ENCODE peak calls at places on chromosome 9, in seven cellular contexts. One of them, this sample, is unnamed.

GRCh38 chr9:108569624-108570023 is 286.2 kb downstream of the ACTL7B start:
- DNase-seq in GM23338: no peak
- DNase-seq in GM23248: peak; percentile 92
- DNase-seq in Caco-2: no peak
- DNase-seq in psoas muscle: no peak
- DNase-seq in tibial artery: no peak
- DNase-seq in body of pancreas: no peak
- DNase-seq in this sample: no peak

GRCh38 chr9:8338742-8339425 is 539.3 kb upstream of the DMAC1 start:
- DNase-seq in GM23338: no peak
- DNase-seq in GM23248: no peak
- DNase-seq in Caco-2: no peak
- DNase-seq in psoas muscle: no peak
- DNase-seq in tibial artery: no peak
- DNase-seq in body of pancreas: no peak
- DNase-seq in this sample: no peak

GRCh38 chr9:118650407-118650806 is 718.8 kb downstream of the BRINP1 start:
- DNase-seq in GM23338: no peak
- DNase-seq in GM23248: no peak
- DNase-seq in Caco-2: no peak
- DNase-seq in psoas muscle: no peak
- DNase-seq in tibial artery: no peak
- DNase-seq in body of pancreas: no peak
- DNase-seq in this sample: no peak

GRCh38 chr9:32456564-32456963 is 69.4 kb downstream of the RIGI start:
- DNase-seq in GM23338: no peak
- DNase-seq in GM23248: no peak
- DNase-seq in Caco-2: peak; percentile 41
- DNase-seq in psoas muscle: no peak
- DNase-seq in tibial artery: no peak
- DNase-seq in body of pancreas: no peak
- DNase-seq in this sample: no peak

GRCh38 chr9:97057651-97058050 is 18.7 kb upstream of the CTSV start:
- DNase-seq in GM23338: peak; percentile 29
- DNase-seq in GM23248: no peak
- DNase-seq in Caco-2: no peak
- DNase-seq in psoas muscle: no peak
- DNase-seq in tibial artery: no peak
- DNase-seq in body of pancreas: no peak
- DNase-seq in this sample: no peak

GRCh38 chr9:37029776-37030590 is 4.1 kb downstream of the PAX5 start:
- DNase-seq in GM23338: peak; percentile 68
- DNase-seq in GM23248: peak; percentile 29
- DNase-seq in Caco-2: no peak
- DNase-seq in psoas muscle: peak; percentile 49
- DNase-seq in tibial artery: no peak
- DNase-seq in body of pancreas: no peak
- DNase-seq in this sample: no peak

GRCh38 chr9:129828969-129829368 is 5.0 kb upstream of the TOR1A start:
- DNase-seq in GM23338: no peak
- DNase-seq in GM23248: no peak
- DNase-seq in Caco-2: no peak
- DNase-seq in psoas muscle: no peak
- DNase-seq in tibial artery: no peak
- DNase-seq in body of pancreas: no peak
- DNase-seq in this sample: no peak

GRCh38 chr9:99172129-99173091 is 49.3 kb downstream of the ALG2 start:
- DNase-seq in GM23338: no peak
- DNase-seq in GM23248: no peak
- DNase-seq in Caco-2: peak; percentile 56
- DNase-seq in psoas muscle: no peak
- DNase-seq in tibial artery: no peak
- DNase-seq in body of pancreas: no peak
- DNase-seq in this sample: no peak

GRCh38 chr9:109910616-109911568 is 130.9 kb downstream of the PALM2AKAP2 start:
- DNase-seq in GM23338: no peak
- DNase-seq in GM23248: peak; percentile 86
- DNase-seq in Caco-2: no peak
- DNase-seq in psoas muscle: no peak
- DNase-seq in tibial artery: no peak
- DNase-seq in body of pancreas: no peak
- DNase-seq in this sample: no peak

GRCh38 chr9:14433841-14434511 is 120.0 kb upstream of the NFIB start:
- DNase-seq in GM23338: peak; percentile 39
- DNase-seq in GM23248: peak; percentile 72
- DNase-seq in Caco-2: no peak
- DNase-seq in psoas muscle: no peak
- DNase-seq in tibial artery: no peak
- DNase-seq in body of pancreas: peak; percentile 22
- DNase-seq in this sample: no peak

GRCh38 chr9:126456802-126457547 is 130.3 kb downstream of the MVB12B start:
- DNase-seq in GM23338: no peak
- DNase-seq in GM23248: no peak
- DNase-seq in Caco-2: no peak
- DNase-seq in psoas muscle: no peak
- DNase-seq in tibial artery: peak; percentile 46
- DNase-seq in body of pancreas: peak; percentile 2
- DNase-seq in this sample: no peak

GRCh38 chr9:127505396-127506116 is 54.2 kb downstream of the LRSAM1 start:
- DNase-seq in GM23338: peak; percentile 81
- DNase-seq in GM23248: peak; percentile 68
- DNase-seq in Caco-2: peak; percentile 67
- DNase-seq in psoas muscle: no peak
- DNase-seq in tibial artery: peak; percentile 74
- DNase-seq in body of pancreas: no peak
- DNase-seq in this sample: no peak

GRCh38 chr9:33752130-33752637 is 43.2 kb upstream of the PRSS3 start:
- DNase-seq in GM23338: no peak
- DNase-seq in GM23248: no peak
- DNase-seq in Caco-2: peak; percentile 55
- DNase-seq in psoas muscle: no peak
- DNase-seq in tibial artery: no peak
- DNase-seq in body of pancreas: no peak
- DNase-seq in this sample: no peak

GRCh38 chr9:20990867-20991266 is 40.6 kb downstream of the HACD4 start:
- DNase-seq in GM23338: no peak
- DNase-seq in GM23248: no peak
- DNase-seq in Caco-2: no peak
- DNase-seq in psoas muscle: peak; percentile 38
- DNase-seq in tibial artery: no peak
- DNase-seq in body of pancreas: no peak
- DNase-seq in this sample: peak; percentile 40

GRCh38 chr9:23774266-23774665 is 51.8 kb downstream of the ELAVL2 start:
- DNase-seq in GM23338: no peak
- DNase-seq in GM23248: peak; percentile 20
- DNase-seq in Caco-2: no peak
- DNase-seq in psoas muscle: no peak
- DNase-seq in tibial artery: no peak
- DNase-seq in body of pancreas: no peak
- DNase-seq in this sample: no peak

GRCh38 chr9:127305450-127306226 is 41.1 kb downstream of the GARNL3 start:
- DNase-seq in GM23338: peak; percentile 64
- DNase-seq in GM23248: no peak
- DNase-seq in Caco-2: no peak
- DNase-seq in psoas muscle: no peak
- DNase-seq in tibial artery: no peak
- DNase-seq in body of pancreas: no peak
- DNase-seq in this sample: no peak

GRCh38 chr9:111924281-111924680 is 27.7 kb downstream of the UGCG start:
- DNase-seq in GM23338: no peak
- DNase-seq in GM23248: no peak
- DNase-seq in Caco-2: no peak
- DNase-seq in psoas muscle: no peak
- DNase-seq in tibial artery: no peak
- DNase-seq in body of pancreas: no peak
- DNase-seq in this sample: no peak

GRCh38 chr9:111928342-111928720 is 31.7 kb downstream of the UGCG start:
- DNase-seq in GM23338: no peak
- DNase-seq in GM23248: peak; percentile 70
- DNase-seq in Caco-2: no peak
- DNase-seq in psoas muscle: no peak
- DNase-seq in tibial artery: no peak
- DNase-seq in body of pancreas: no peak
- DNase-seq in this sample: no peak

GRCh38 chr9:111925017-111925770 is 28.6 kb downstream of the UGCG start:
- DNase-seq in GM23338: no peak
- DNase-seq in GM23248: no peak
- DNase-seq in Caco-2: no peak
- DNase-seq in psoas muscle: no peak
- DNase-seq in tibial artery: no peak
- DNase-seq in body of pancreas: no peak
- DNase-seq in this sample: no peak

GRCh38 chr9:111925784-111926183 is 29.2 kb downstream of the UGCG start:
- DNase-seq in GM23338: no peak
- DNase-seq in GM23248: no peak
- DNase-seq in Caco-2: no peak
- DNase-seq in psoas muscle: no peak
- DNase-seq in tibial artery: no peak
- DNase-seq in body of pancreas: no peak
- DNase-seq in this sample: no peak

DNA sequence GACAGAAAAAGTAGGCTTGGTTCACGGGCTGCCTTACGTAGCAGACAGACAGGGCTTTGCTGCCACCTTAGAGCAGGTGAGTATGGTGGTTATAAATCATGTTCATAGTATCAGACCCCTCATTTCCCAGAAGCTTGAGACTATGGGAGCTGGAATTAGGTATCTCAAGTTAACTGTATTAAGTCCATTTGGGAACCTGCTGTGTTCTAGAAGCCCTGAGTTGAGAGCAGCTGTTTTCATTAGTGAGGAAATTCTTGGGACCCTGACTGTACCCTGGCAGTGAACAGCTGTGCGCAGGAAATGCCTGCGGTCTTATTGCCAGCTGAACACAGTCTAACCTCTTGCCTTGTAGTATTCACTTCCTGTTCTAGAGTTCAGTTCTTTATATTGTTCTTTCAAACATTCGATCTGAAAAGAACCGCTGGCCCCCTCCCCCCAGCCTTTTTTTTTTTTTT is 29.8 kb downstream of the UGCG start:
- DNase-seq in GM23338: no peak
- DNase-seq in GM23248: no peak
- DNase-seq in Caco-2: no peak
- DNase-seq in psoas muscle: peak; percentile 55
- DNase-seq in tibial artery: peak; percentile 67
- DNase-seq in body of pancreas: no peak
- DNase-seq in this sample: no peak
- H3K36me3 ChIP-seq in GM23338: peaks cover 3% of the 10 kb centered on the region
- H3K36me3 ChIP-seq in GM23248: peaks cover 95% of the 10 kb centered on the region
- H3K36me3 ChIP-seq in Caco-2: no peaks in the 10 kb centered on the region
- H3K36me3 ChIP-seq in psoas muscle: peaks cover 11% of the 10 kb centered on the region
- H3K36me3 ChIP-seq in tibial artery: peaks cover 34% of the 10 kb centered on the region
- H3K36me3 ChIP-seq in body of pancreas: no peaks in the 10 kb centered on the region
- H3K36me3 ChIP-seq in this sample: peaks cover 13% of the 10 kb centered on the region

GRCh38 chr9:133356391-133357091 is at the start of the genes SURF1 and SURF2:
- DNase-seq in GM23338: peak; percentile 95
- DNase-seq in GM23248: peak; percentile 96
- DNase-seq in Caco-2: peak; percentile 93
- DNase-seq in psoas muscle: peak; percentile 95
- DNase-seq in tibial artery: peak; percentile 93
- DNase-seq in body of pancreas: peak; percentile 93
- DNase-seq in this sample: peak; percentile 90
- H3K36me3 ChIP-seq in GM23338: peaks cover 8% of the 10 kb centered on the region
- H3K36me3 ChIP-seq in GM23248: peaks cover 25% of the 10 kb centered on the region
- H3K36me3 ChIP-seq in Caco-2: peaks cover 7% of the 10 kb centered on the region
- H3K36me3 ChIP-seq in psoas muscle: peaks cover under 1% of the 10 kb centered on the region
- H3K36me3 ChIP-seq in tibial artery: peaks cover 20% of the 10 kb centered on the region
- H3K36me3 ChIP-seq in body of pancreas: peaks cover 9% of the 10 kb centered on the region
- H3K36me3 ChIP-seq in this sample: peaks cover 4% of the 10 kb centered on the region

GRCh38 chr9:120920495-120921178 is 6.0 kb downstream of the TRAF1 start:
- DNase-seq in GM23338: no peak
- DNase-seq in GM23248: no peak
- DNase-seq in Caco-2: no peak
- DNase-seq in psoas muscle: no peak
- DNase-seq in tibial artery: no peak
- DNase-seq in body of pancreas: no peak
- DNase-seq in this sample: no peak

GRCh38 chr9:120924698-120925534 is 1.7 kb downstream of the TRAF1 start:
- DNase-seq in GM23338: no peak
- DNase-seq in GM23248: no peak
- DNase-seq in Caco-2: no peak
- DNase-seq in psoas muscle: no peak
- DNase-seq in tibial artery: no peak
- DNase-seq in body of pancreas: no peak
- DNase-seq in this sample: no peak

GRCh38 chr9:120923620-120924328 is 2.8 kb downstream of the TRAF1 start:
- DNase-seq in GM23338: no peak
- DNase-seq in GM23248: no peak
- DNase-seq in Caco-2: no peak
- DNase-seq in psoas muscle: no peak
- DNase-seq in tibial artery: no peak
- DNase-seq in body of pancreas: no peak
- DNase-seq in this sample: no peak

GRCh38 chr9:120921751-120922181 is 4.8 kb downstream of the TRAF1 start:
- DNase-seq in GM23338: no peak
- DNase-seq in GM23248: no peak
- DNase-seq in Caco-2: no peak
- DNase-seq in psoas muscle: no peak
- DNase-seq in tibial artery: no peak
- DNase-seq in body of pancreas: no peak
- DNase-seq in this sample: no peak

GRCh38 chr9:120922404-120923173 is 4.0 kb downstream of the TRAF1 start:
- DNase-seq in GM23338: no peak
- DNase-seq in GM23248: no peak
- DNase-seq in Caco-2: no peak
- DNase-seq in psoas muscle: no peak
- DNase-seq in tibial artery: no peak
- DNase-seq in body of pancreas: no peak
- DNase-seq in this sample: no peak
- H3K36me3 ChIP-seq in GM23338: no peaks in the 10 kb centered on the region
- H3K36me3 ChIP-seq in GM23248: no peaks in the 10 kb centered on the region
- H3K36me3 ChIP-seq in Caco-2: no peaks in the 10 kb centered on the region
- H3K36me3 ChIP-seq in psoas muscle: no peaks in the 10 kb centered on the region
- H3K36me3 ChIP-seq in tibial artery: no peaks in the 10 kb centered on the region
- H3K36me3 ChIP-seq in body of pancreas: no peaks in the 10 kb centered on the region
- H3K36me3 ChIP-seq in this sample: no peaks in the 10 kb centered on the region

DNA sequence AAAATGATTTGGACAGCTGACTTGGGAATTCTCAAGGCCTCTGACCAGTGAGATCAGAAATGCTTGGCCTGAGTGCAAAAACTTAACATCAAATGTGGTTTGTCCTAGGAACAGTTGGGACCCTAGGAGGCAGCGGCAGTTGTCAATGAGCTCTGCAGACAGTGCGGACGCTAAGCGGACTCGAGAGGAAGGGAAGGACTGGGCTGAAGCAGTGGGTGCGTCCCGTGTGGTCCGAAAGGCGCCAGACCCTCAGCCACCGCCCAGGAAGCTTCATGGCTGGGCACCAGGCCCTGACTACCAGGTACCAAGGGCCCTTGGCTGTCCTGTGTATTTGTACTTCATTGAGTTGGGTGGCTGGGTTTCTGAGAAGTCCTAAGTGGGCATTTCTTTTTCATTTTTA is 43.7 kb upstream of the POMT1 start:
- DNase-seq in GM23338: no peak
- DNase-seq in GM23248: no peak
- DNase-seq in Caco-2: no peak
- DNase-seq in psoas muscle: no peak
- DNase-seq in tibial artery: no peak
- DNase-seq in body of pancreas: no peak
- DNase-seq in this sample: no peak
- H3K36me3 ChIP-seq in GM23338: peaks cover 85% of the 10 kb centered on the region
- H3K36me3 ChIP-seq in GM23248: peaks cover 71% of the 10 kb centered on the region
- H3K36me3 ChIP-seq in Caco-2: peaks cover 5% of the 10 kb centered on the region
- H3K36me3 ChIP-seq in psoas muscle: peaks cover 9% of the 10 kb centered on the region
- H3K36me3 ChIP-seq in tibial artery: peaks cover 97% of the 10 kb centered on the region
- H3K36me3 ChIP-seq in body of pancreas: peaks cover 51% of the 10 kb centered on the region
- H3K36me3 ChIP-seq in this sample: peaks cover 32% of the 10 kb centered on the region

GRCh38 chr9:106929471-106930198 is 66.7 kb downstream of the ZNF462 start:
- DNase-seq in GM23338: no peak
- DNase-seq in GM23248: no peak
- DNase-seq in Caco-2: no peak
- DNase-seq in psoas muscle: no peak
- DNase-seq in tibial artery: no peak
- DNase-seq in body of pancreas: no peak
- DNase-seq in this sample: peak; percentile 64
- H3K36me3 ChIP-seq in GM23338: peaks cover 64% of the 10 kb centered on the region
- H3K36me3 ChIP-seq in GM23248: no peaks in the 10 kb centered on the region
- H3K36me3 ChIP-seq in Caco-2: peaks cover 9% of the 10 kb centered on the region
- H3K36me3 ChIP-seq in psoas muscle: no peaks in the 10 kb centered on the region
- H3K36me3 ChIP-seq in tibial artery: peaks cover 38% of the 10 kb centered on the region
- H3K36me3 ChIP-seq in body of pancreas: no peaks in the 10 kb centered on the region
- H3K36me3 ChIP-seq in this sample: peaks cover 17% of the 10 kb centered on the region

This sample was measured in lung.